ENCODE peak calls at places on chromosomes 1 and 21, in six cellular contexts. One of them, this sample, is unnamed.
A peak's percentile ranks its signal among the peaks of the same experiment; 100 is the strongest.

GRCh38 chr21:42056996-42057689 is 14.0 kb upstream of the UMODL1 start:
- DNase-seq in colonic mucosa: peak; percentile 89
- DNase-seq in esophagus muscularis mucosa: no peak
- DNase-seq in lung: peak; percentile 75
- DNase-seq in tibial artery: peak; percentile 82
- DNase-seq in heart right ventricle: no peak
- DNase-seq in this sample: peak; percentile 83

GRCh38 chr21:33886316-33886715 is 29.3 kb downstream of the ATP5PO start:
- DNase-seq in esophagus muscularis mucosa: no peak
- DNase-seq in lung: no peak
- DNase-seq in heart right ventricle: no peak
- DNase-seq in colonic mucosa: no peak
- DNase-seq in tibial artery: no peak
- DNase-seq in this sample: no peak

GRCh38 chr1:110455151-110455550 is 4.2 kb downstream of the PROK1 start:
- DNase-seq in esophagus muscularis mucosa: no peak
- DNase-seq in colonic mucosa: no peak
- DNase-seq in lung: no peak
- DNase-seq in heart right ventricle: no peak
- DNase-seq in tibial artery: no peak
- DNase-seq in this sample: no peak

GRCh38 chr21:45378258-45378966 is 26.6 kb upstream of the COL18A1 start:
- DNase-seq in colonic mucosa: no peak
- DNase-seq in lung: no peak
- DNase-seq in esophagus muscularis mucosa: no peak
- DNase-seq in heart right ventricle: no peak
- DNase-seq in tibial artery: peak; percentile 50
- DNase-seq in this sample: no peak

GRCh38 chr1:44460107-44460885 is 55.2 kb downstream of the RNF220 start:
- DNase-seq in esophagus muscularis mucosa: no peak
- DNase-seq in heart right ventricle: no peak
- DNase-seq in tibial artery: no peak
- DNase-seq in colonic mucosa: no peak
- DNase-seq in lung: no peak
- DNase-seq in this sample: no peak

GRCh38 chr1:221543529-221544120 is 198.3 kb downstream of the DUSP10 start:
- DNase-seq in lung: no peak
- DNase-seq in colonic mucosa: no peak
- DNase-seq in esophagus muscularis mucosa: no peak
- DNase-seq in heart right ventricle: no peak
- DNase-seq in tibial artery: no peak
- DNase-seq in this sample: no peak

GRCh38 chr1:167454929-167455785 is 63.2 kb downstream of the CD247 start:
- DNase-seq in colonic mucosa: peak; percentile 68
- DNase-seq in esophagus muscularis mucosa: no peak
- DNase-seq in heart right ventricle: peak; percentile 36
- DNase-seq in lung: peak; percentile 59
- DNase-seq in tibial artery: peak; percentile 82
- DNase-seq in this sample: peak; percentile 50

GRCh38 chr1:40842691-40843090 is 19.5 kb downstream of the CITED4 start:
- DNase-seq in tibial artery: no peak
- DNase-seq in lung: no peak
- DNase-seq in heart right ventricle: no peak
- DNase-seq in colonic mucosa: no peak
- DNase-seq in esophagus muscularis mucosa: no peak
- DNase-seq in this sample: no peak

GRCh38 chr1:208536176-208536575 is 292.0 kb upstream of the PLXNA2 start:
- DNase-seq in esophagus muscularis mucosa: no peak
- DNase-seq in colonic mucosa: no peak
- DNase-seq in lung: peak; percentile 16
- DNase-seq in tibial artery: no peak
- DNase-seq in heart right ventricle: no peak
- DNase-seq in this sample: no peak

GRCh38 chr1:48943826-48944225 is 167.1 kb upstream of the BEND5 start:
- DNase-seq in esophagus muscularis mucosa: no peak
- DNase-seq in colonic mucosa: no peak
- DNase-seq in tibial artery: no peak
- DNase-seq in lung: no peak
- DNase-seq in heart right ventricle: no peak
- DNase-seq in this sample: no peak

GRCh38 chr1:93810316-93810715 is 68.7 kb downstream of the DNTTIP2 start:
- DNase-seq in tibial artery: no peak
- DNase-seq in colonic mucosa: no peak
- DNase-seq in esophagus muscularis mucosa: no peak
- DNase-seq in heart right ventricle: no peak
- DNase-seq in lung: no peak
- DNase-seq in this sample: no peak

GRCh38 chr1:91672601-91673161 is 172.0 kb downstream of the CDC7 start:
- DNase-seq in heart right ventricle: no peak
- DNase-seq in lung: no peak
- DNase-seq in esophagus muscularis mucosa: peak; percentile 34
- DNase-seq in colonic mucosa: no peak
- DNase-seq in tibial artery: no peak
- DNase-seq in this sample: no peak

GRCh38 chr1:8421721-8422120 is 103.8 kb downstream of the SLC45A1 start:
- DNase-seq in heart right ventricle: no peak
- DNase-seq in esophagus muscularis mucosa: no peak
- DNase-seq in lung: no peak
- DNase-seq in colonic mucosa: peak; percentile 56
- DNase-seq in tibial artery: no peak
- DNase-seq in this sample: peak; percentile 35

GRCh38 chr1:206662396-206663092 is 22.2 kb upstream of the MAPKAPK2 start:
- DNase-seq in heart right ventricle: no peak
- DNase-seq in esophagus muscularis mucosa: no peak
- DNase-seq in colonic mucosa: no peak
- DNase-seq in tibial artery: no peak
- DNase-seq in lung: no peak
- DNase-seq in this sample: no peak

GRCh38 chr1:78619803-78620579 is at the start of gene IFI44L:
- DNase-seq in esophagus muscularis mucosa: no peak
- DNase-seq in heart right ventricle: peak; percentile 57
- DNase-seq in tibial artery: peak; percentile 73
- DNase-seq in colonic mucosa: peak; percentile 26
- DNase-seq in lung: no peak
- DNase-seq in this sample: peak; percentile 35

GRCh38 chr1:53176452-53177344 is 19.9 kb upstream of the CPT2 start:
- DNase-seq in colonic mucosa: no peak
- DNase-seq in esophagus muscularis mucosa: no peak
- DNase-seq in heart right ventricle: peak; percentile 48
- DNase-seq in tibial artery: no peak
- DNase-seq in lung: peak; percentile 46
- DNase-seq in this sample: peak; percentile 51

GRCh38 chr1:187306671-187307415 is 478.1 kb downstream of the PLA2G4A start:
- DNase-seq in lung: no peak
- DNase-seq in esophagus muscularis mucosa: no peak
- DNase-seq in colonic mucosa: no peak
- DNase-seq in heart right ventricle: no peak
- DNase-seq in tibial artery: no peak
- DNase-seq in this sample: no peak

GRCh38 chr1:63442141-63442475 is 74.7 kb downstream of the ALG6 start:
- DNase-seq in heart right ventricle: no peak
- DNase-seq in esophagus muscularis mucosa: no peak
- DNase-seq in colonic mucosa: no peak
- DNase-seq in lung: no peak
- DNase-seq in tibial artery: no peak
- DNase-seq in this sample: no peak

GRCh38 chr1:10835423-10836421 is 39.3 kb upstream of the CASZ1 start:
- DNase-seq in heart right ventricle: peak; percentile 27
- DNase-seq in colonic mucosa: peak; percentile 32
- DNase-seq in lung: peak; percentile 59
- DNase-seq in tibial artery: no peak
- DNase-seq in esophagus muscularis mucosa: no peak
- DNase-seq in this sample: peak; percentile 43

GRCh38 chr1:48878191-48878940 is 101.7 kb upstream of the BEND5 start:
- DNase-seq in tibial artery: no peak
- DNase-seq in lung: no peak
- DNase-seq in colonic mucosa: no peak
- DNase-seq in esophagus muscularis mucosa: no peak
- DNase-seq in heart right ventricle: no peak
- DNase-seq in this sample: peak; percentile 28

GRCh38 chr1:39835935-39836594 is 47.2 kb downstream of the TRIT1 start:
- DNase-seq in esophagus muscularis mucosa: no peak
- DNase-seq in colonic mucosa: no peak
- DNase-seq in lung: no peak
- DNase-seq in tibial artery: no peak
- DNase-seq in heart right ventricle: no peak
- DNase-seq in this sample: no peak

GRCh38 chr1:247295746-247296145 is 35.9 kb downstream of the ZNF496 start:
- DNase-seq in heart right ventricle: no peak
- DNase-seq in esophagus muscularis mucosa: no peak
- DNase-seq in lung: no peak
- DNase-seq in colonic mucosa: no peak
- DNase-seq in tibial artery: peak; percentile 13
- DNase-seq in this sample: no peak

GRCh38 chr1:25771246-25772114 is 28.5 kb upstream of the SELENON start:
- DNase-seq in heart right ventricle: peak; percentile 66
- DNase-seq in esophagus muscularis mucosa: no peak
- DNase-seq in colonic mucosa: peak; percentile 65
- DNase-seq in tibial artery: no peak
- DNase-seq in lung: no peak
- DNase-seq in this sample: peak; percentile 51

GRCh38 chr1:94126651-94127050 is 5.7 kb upstream of the ABCA4 start:
- DNase-seq in heart right ventricle: no peak
- DNase-seq in tibial artery: no peak
- DNase-seq in lung: no peak
- DNase-seq in colonic mucosa: no peak
- DNase-seq in esophagus muscularis mucosa: peak; percentile 2
- DNase-seq in this sample: no peak

GRCh38 chr1:15039017-15039648 is 114.4 kb upstream of the TMEM51 start:
- DNase-seq in lung: no peak
- DNase-seq in heart right ventricle: no peak
- DNase-seq in esophagus muscularis mucosa: no peak
- DNase-seq in tibial artery: no peak
- DNase-seq in colonic mucosa: no peak
- DNase-seq in this sample: no peak

GRCh38 chr1:119924948-119925898 is 28.9 kb upstream of the ADAM30 start:
- DNase-seq in esophagus muscularis mucosa: peak; percentile 45
- DNase-seq in heart right ventricle: no peak
- DNase-seq in tibial artery: no peak
- DNase-seq in lung: no peak
- DNase-seq in colonic mucosa: no peak
- DNase-seq in this sample: no peak

DNA sequence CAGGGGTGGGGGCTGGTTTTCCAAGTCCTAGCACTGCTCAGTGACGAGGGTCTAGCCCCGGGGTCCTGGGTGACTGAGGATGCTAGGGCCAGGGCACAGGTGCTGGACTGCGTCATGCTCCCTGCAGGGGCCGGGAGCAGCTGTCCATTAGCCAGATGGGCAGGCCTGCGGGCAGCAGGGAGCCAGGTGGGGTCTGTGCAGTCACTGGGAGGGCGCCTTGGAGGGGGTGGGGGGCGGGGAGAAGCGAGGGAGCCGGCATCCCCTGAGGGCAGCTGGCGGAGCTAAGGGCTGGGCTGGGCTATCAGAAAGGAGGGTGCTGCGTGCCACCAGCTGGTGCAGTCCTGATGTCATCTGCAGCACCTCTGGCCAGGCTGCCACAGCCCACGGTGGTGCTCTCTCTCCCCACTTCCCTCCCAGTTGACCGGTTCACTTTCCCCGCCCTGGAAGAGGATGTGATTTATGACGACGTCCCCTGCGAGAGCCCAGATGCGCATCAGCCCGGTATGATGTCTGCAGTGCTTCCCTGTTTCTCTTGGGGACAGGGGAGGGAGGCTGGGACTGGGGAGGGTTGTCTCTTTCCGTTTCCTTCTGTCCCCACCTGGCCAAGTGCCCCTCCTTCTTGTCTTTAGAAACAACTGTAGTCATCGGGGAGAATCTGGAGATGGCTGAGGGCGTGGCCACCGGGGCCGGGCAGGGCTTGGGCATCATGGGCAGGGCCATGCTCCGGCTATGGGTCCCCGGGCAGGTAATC is 63.8 kb downstream of the ARHGEF10L start:
- DNase-seq in esophagus muscularis mucosa: no peak
- DNase-seq in tibial artery: no peak
- DNase-seq in colonic mucosa: peak; percentile 78
- DNase-seq in heart right ventricle: no peak
- DNase-seq in lung: no peak
- DNase-seq in this sample: no peak
- H3K27ac ChIP-seq in esophagus muscularis mucosa: peak overlapping the region; percentile 53
- H3K27ac ChIP-seq in tibial artery: peak overlapping the region; percentile 100
- H3K27ac ChIP-seq in colonic mucosa: peak overlapping the region; percentile 27
- H3K27ac ChIP-seq in heart right ventricle: no peak overlapping the region
- H3K27ac ChIP-seq in lung: no peak overlapping the region
- H3K27ac ChIP-seq in this sample: peak overlapping the region; percentile 25

GRCh38 chr1:157418231-157418630 is 134.1 kb downstream of the FCRL5 start:
- DNase-seq in heart right ventricle: no peak
- DNase-seq in tibial artery: no peak
- DNase-seq in colonic mucosa: no peak
- DNase-seq in lung: no peak
- DNase-seq in esophagus muscularis mucosa: peak; percentile 91
- DNase-seq in this sample: no peak
- H3K27me3 ChIP-seq in heart right ventricle: no peaks in the 10 kb centered on the region
- H3K27me3 ChIP-seq in tibial artery: no peaks in the 10 kb centered on the region
- H3K27me3 ChIP-seq in colonic mucosa: no peaks in the 10 kb centered on the region
- H3K27me3 ChIP-seq in lung: no peaks in the 10 kb centered on the region
- H3K27me3 ChIP-seq in esophagus muscularis mucosa: no peaks in the 10 kb centered on the region
- H3K27me3 ChIP-seq in this sample: no peaks in the 10 kb centered on the region

GRCh38 chr1:245654460-245655050 is 499.8 kb downstream of the KIF26B start:
- DNase-seq in colonic mucosa: no peak
- DNase-seq in tibial artery: no peak
- DNase-seq in lung: no peak
- DNase-seq in heart right ventricle: no peak
- DNase-seq in esophagus muscularis mucosa: no peak
- DNase-seq in this sample: no peak

GRCh38 chr1:245656189-245656717 is 501.5 kb downstream of the KIF26B start:
- DNase-seq in tibial artery: no peak
- DNase-seq in lung: no peak
- DNase-seq in esophagus muscularis mucosa: no peak
- DNase-seq in heart right ventricle: no peak
- DNase-seq in colonic mucosa: no peak
- DNase-seq in this sample: no peak

GRCh38 chr1:245652660-245653427 is 498.1 kb downstream of the KIF26B start:
- DNase-seq in heart right ventricle: no peak
- DNase-seq in tibial artery: no peak
- DNase-seq in colonic mucosa: no peak
- DNase-seq in esophagus muscularis mucosa: no peak
- DNase-seq in lung: no peak
- DNase-seq in this sample: no peak

DNA sequence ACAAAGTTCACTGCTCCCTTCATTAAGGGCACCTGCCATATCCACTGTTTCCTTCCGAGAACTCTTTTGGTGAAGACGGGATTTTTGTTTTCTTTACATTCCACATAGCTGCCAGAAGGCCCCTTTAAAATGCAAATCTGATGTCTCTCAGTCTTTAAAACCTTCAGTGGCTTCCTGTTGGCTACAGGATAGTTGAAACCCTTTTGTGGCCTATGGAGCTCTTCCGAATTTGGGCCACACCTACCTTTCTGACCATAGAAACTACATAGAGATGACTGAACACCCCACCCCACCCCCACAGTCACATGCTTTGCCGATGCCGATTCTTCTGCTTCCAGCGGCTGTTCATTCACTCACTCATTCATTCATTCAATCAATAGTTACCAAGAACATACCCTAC is 502.6 kb downstream of the KIF26B start:
- DNase-seq in tibial artery: no peak
- DNase-seq in heart right ventricle: no peak
- DNase-seq in colonic mucosa: no peak
- DNase-seq in lung: no peak
- DNase-seq in esophagus muscularis mucosa: no peak
- DNase-seq in this sample: no peak
- H3K27ac ChIP-seq in tibial artery: no peak overlapping the region
- H3K27ac ChIP-seq in heart right ventricle: no peak overlapping the region
- H3K27ac ChIP-seq in colonic mucosa: no peak overlapping the region
- H3K27ac ChIP-seq in lung: no peak overlapping the region
- H3K27ac ChIP-seq in esophagus muscularis mucosa: no peak overlapping the region
- H3K27ac ChIP-seq in this sample: no peak overlapping the region

GRCh38 chr1:205344010-205344808 is 12.5 kb downstream of the KLHDC8A start:
- DNase-seq in tibial artery: no peak
- DNase-seq in esophagus muscularis mucosa: no peak
- DNase-seq in lung: no peak
- DNase-seq in colonic mucosa: peak; percentile 42
- DNase-seq in heart right ventricle: no peak
- DNase-seq in this sample: peak; percentile 39
- H3K27me3 ChIP-seq in tibial artery: no peaks in the 10 kb centered on the region
- H3K27me3 ChIP-seq in esophagus muscularis mucosa: peaks cover 33% of the 10 kb centered on the region
- H3K27me3 ChIP-seq in lung: no peaks in the 10 kb centered on the region
- H3K27me3 ChIP-seq in colonic mucosa: peaks cover 23% of the 10 kb centered on the region
- H3K27me3 ChIP-seq in heart right ventricle: peaks cover 16% of the 10 kb centered on the region
- H3K27me3 ChIP-seq in this sample: peaks cover 3% of the 10 kb centered on the region